ENCODE peak calls at places on chromosome 16, in four cellular contexts. U, O, G and A are unnamed samples. For H3K4me1, the result is how much of the 10 kb centered on the place peaks cover.

GRCh38 chr16:75733305-75734141 is 7.2 kb upstream of the CPHXL start:
- DNase-seq in U (no peak), O (no peak), G (peak), A (peak)

GRCh38 chr16:27426423-27427408 is 24.7 kb downstream of the IL21R start:
- DNase-seq in U (no peak), O (peak), G (peak), A (peak)

GRCh38 chr16:86664518-86665318 is 86.4 kb downstream of the FOXL1 start:
- DNase-seq in U (no peak), O (peak), G (no peak), A (peak)

GRCh38 chr16:19088341-19088916 is 21.0 kb downstream of the COQ7 start:
- DNase-seq in U (no peak), O (no peak), G (no peak), A (no peak)

GRCh38 chr16:66431760-66432159 is 4.7 kb downstream of the BEAN1 start:
- DNase-seq in U (no peak), O (no peak), G (no peak), A (no peak)

GRCh38 chr16:88424536-88425230 is 28.4 kb upstream of the ZFPM1 start:
- DNase-seq in U (no peak), O (no peak), G (no peak), A (no peak)

GRCh38 chr16:12426122-12426521 is 377.6 kb downstream of the CPPED1 start:
- DNase-seq in U (no peak), O (no peak), G (no peak), A (no peak)

GRCh38 chr16:57823836-57824235 is 21.5 kb upstream of the KIFC3 start:
- DNase-seq in U (peak), O (no peak), G (no peak), A (no peak)

GRCh38 chr16:25051446-25052160 is 36.4 kb upstream of the ARHGAP17 start:
- DNase-seq in U (no peak), O (no peak), G (no peak), A (peak)

GRCh38 chr16:81143921-81144471 is 47.8 kb upstream of the GCSH start:
- DNase-seq in U (no peak), O (peak), G (no peak), A (no peak)

GRCh38 chr16:9186061-9186460 is 94.6 kb downstream of the HAPSTR1 start:
- DNase-seq in U (no peak), O (no peak), G (no peak), A (no peak)

GRCh38 chr16:88299751-88300462 is 82.9 kb upstream of the ZNF469 start:
- DNase-seq in U (peak), O (no peak), G (no peak), A (no peak)

GRCh38 chr16:58426960-58427359 is 34.7 kb downstream of the GINS3 start:
- DNase-seq in U (no peak), O (no peak), G (no peak), A (no peak)

GRCh38 chr16:85984947-85985451 is 86.0 kb downstream of the IRF8 start:
- DNase-seq in U (no peak), O (no peak), G (peak), A (peak)

GRCh38 chr16:85699628-85700027 is 10.9 kb upstream of the GINS2 start:
- DNase-seq in U (no peak), O (no peak), G (peak), A (no peak)

GRCh38 chr16:72992142-72992601 is 55.8 kb downstream of the ZFHX3 start:
- DNase-seq in U (no peak), O (no peak), G (no peak), A (no peak)

GRCh38 chr16:11781773-11782172 is 15.3 kb downstream of the ZC3H7A start:
- DNase-seq in U (no peak), O (no peak), G (no peak), A (no peak)

GRCh38 chr16:138049-138417 is 440 bp downstream of the NPRL3 start:
- DNase-seq in U (peak), O (no peak), G (no peak), A (no peak)

GRCh38 chr16:66342294-66342900 is 24.1 kb upstream of the CDH5 start:
- DNase-seq in U (no peak), O (peak), G (no peak), A (no peak)

DNA sequence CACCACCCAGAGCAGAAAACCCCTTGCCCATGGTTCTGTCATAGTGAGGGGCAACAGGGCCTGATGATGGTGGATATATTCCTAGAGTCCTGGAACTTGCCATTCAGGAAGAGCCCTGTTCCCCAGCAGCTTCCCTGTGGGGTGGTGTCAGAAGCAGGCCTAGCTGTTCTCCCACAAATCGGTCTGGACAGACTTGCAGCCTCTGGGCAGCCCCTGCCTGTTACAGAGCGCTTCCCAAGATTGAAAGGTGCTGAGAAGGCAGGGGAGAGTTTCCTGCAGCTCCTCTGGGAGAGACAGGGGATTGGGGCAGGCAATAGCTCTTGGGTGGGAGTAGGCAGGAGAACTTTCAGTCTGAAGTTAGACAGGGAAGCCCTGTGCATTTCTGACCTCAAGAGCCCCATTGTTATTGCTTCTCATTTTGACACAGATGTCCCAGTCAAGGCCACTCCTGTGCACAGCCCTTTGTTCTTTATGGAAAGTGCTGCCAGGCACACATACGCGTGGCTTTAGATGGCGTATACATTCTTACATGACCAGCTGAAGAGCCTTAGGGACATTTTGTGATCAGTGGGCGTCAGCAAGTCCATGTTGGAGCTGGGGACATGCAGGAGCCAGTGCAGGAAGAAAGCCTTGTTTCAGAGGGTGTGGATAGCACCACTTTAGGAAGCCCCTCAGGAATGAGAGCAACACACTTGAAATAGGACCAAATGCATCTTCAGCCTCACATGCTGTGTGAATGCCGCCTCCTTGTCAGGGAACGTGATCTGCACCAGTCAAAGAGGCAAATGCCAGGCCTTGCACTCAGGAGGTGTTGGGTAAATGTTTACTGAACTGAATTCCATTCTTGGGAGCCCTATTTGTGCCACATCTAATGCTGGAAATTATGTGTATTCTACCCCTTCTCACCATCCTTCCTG is 67.5 kb downstream of the GNAO1 start:
- DNase-seq in U (no peak), O (peak), G (no peak), A (no peak)
- H3K4me1 ChIP-seq in U (under half), O (under half), G (half or more), A (under half)

DNA sequence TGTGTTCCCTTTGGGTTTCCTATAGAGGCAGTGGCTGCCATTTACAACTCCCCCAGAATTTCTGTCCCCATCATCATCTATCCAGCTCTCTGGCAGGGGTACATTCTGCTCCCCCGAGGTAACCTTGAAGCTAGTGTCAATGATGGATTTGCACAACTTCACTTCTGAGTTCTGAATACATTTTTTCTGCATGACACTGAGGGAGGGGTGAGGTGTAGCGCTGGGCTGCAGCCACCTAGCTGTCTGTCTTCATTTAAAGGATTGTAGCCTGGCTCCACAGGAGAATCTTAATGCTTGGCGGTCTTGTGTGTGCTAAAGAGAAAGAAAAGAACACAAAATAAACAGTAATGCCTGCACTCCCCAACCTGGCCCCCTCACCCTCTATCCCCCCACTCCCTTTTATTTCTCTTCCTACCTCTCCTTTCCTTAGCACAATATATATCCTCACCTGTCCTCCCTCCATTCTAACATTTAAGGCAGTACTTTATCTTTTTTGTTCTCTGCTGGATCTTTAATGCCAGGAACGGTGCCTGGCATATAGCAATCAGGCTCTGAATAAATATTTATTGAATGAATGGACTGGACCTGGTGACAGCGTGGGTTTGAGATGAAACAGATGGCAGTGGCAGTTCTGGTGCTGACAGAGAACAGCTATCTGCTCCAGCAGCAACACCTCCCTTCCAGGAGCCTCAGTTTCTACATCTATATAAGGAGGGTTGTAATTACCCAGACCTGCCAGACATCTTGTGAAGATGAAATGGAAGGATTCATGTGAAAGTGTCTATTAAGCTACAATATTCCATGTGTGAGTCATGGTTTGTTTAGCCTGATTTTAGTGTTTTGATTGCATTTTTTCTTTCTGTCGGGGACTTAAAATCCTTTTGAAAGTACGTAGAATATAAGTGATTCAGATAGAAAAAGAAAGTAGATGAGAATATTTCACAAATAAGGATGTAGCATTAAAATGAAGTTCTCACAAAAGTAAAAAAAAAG is 163.6 kb upstream of the CDH11 start:
- DNase-seq in U (no peak), O (no peak), G (no peak), A (no peak)
- H3K4me1 ChIP-seq in U (under half), O (under half), G (under half), A (under half)

GRCh38 chr16:21628196-21628726 is 24.1 kb downstream of the IGSF6 start:
- DNase-seq in U (no peak), O (peak), G (no peak), A (no peak)

GRCh38 chr16:21628772-21629171 is 23.6 kb downstream of the IGSF6 start:
- DNase-seq in U (no peak), O (no peak), G (no peak), A (no peak)

GRCh38 chr16:21622545-21622944 is 23.2 kb downstream of the METTL9 start:
- DNase-seq in U (no peak), O (no peak), G (no peak), A (no peak)

GRCh38 chr16:21625026-21625425 is 25.6 kb downstream of the METTL9 start:
- DNase-seq in U (no peak), O (no peak), G (no peak), A (no peak)

GRCh38 chr16:21626659-21627277 is 25.6 kb downstream of the IGSF6 start:
- DNase-seq in U (no peak), O (peak), G (no peak), A (peak)
- H3K4me1 ChIP-seq in U (under half), O (under half), G (under half), A (under half)

GRCh38 chr16:56652600-56652999 is 914 bp downstream of the MT1B start:
- DNase-seq in U (no peak), O (no peak), G (no peak), A (no peak)
- H3K4me1 ChIP-seq in U (under half), O (under half), G (under half), A (under half)

DNA sequence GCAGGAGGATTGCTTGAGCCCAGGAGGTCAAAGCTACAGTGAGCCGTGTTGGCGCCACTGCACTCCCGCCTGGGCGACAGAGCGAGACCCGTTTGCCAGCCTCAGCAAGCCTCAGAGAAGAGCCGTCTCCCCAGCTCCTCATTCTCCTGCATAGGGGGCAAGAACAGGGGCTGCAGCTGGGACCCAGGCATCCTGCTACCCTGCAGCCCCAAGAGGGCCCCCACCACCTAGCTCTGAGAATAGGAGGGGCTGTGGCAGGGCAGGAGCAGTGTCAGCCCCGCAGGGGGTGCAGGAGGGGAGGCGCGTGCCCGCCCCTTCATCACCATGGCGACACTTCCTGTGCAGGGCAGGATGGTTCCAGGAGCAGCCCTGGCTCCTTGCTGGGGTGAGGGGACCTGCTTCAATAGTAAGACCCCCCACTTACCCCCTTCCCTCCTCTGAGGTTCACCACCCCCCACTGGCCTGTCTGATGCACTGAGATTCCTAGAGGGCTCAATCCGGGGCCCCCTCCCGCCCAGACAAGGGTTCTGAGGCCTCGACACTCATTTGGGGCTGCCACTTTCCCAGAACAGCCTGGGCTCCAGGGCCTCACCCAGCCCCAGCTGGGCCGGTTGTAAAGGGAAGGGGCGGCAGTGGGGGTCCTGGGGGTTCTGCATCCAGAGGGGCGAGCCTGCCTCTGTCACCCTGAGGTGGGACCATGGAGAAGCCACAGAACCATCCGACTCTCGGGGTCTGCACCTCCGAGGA is 20.2 kb downstream of the VASN start:
- DNase-seq in U (no peak), O (no peak), G (no peak), A (no peak)
- H3K4me1 ChIP-seq in U (under half), O (under half), G (under half), A (under half)

GRCh38 chr16:71917900-71918299 is 22.6 kb downstream of the IST1 start:
- DNase-seq in U (no peak), O (no peak), G (no peak), A (no peak)
- H3K4me1 ChIP-seq in U (under half), O (under half), G (under half), A (under half)

GRCh38 chr16:67463691-67464090 is 17.3 kb downstream of the ATP6V0D1 start:
- DNase-seq in U (peak), O (no peak), G (no peak), A (no peak)

GRCh38 chr16:67461600-67462278 is 19.2 kb downstream of the ATP6V0D1 start:
- DNase-seq in U (no peak), O (no peak), G (no peak), A (peak)

GRCh38 chr16:67464565-67464964 is 16.4 kb downstream of the ATP6V0D1 start:
- DNase-seq in U (no peak), O (no peak), G (no peak), A (no peak)

GRCh38 chr16:67462279-67462655 is 18.7 kb downstream of the ATP6V0D1 start:
- DNase-seq in U (no peak), O (no peak), G (no peak), A (no peak)

GRCh38 chr16:67463059-67463458 is 17.9 kb downstream of the ATP6V0D1 start:
- DNase-seq in U (no peak), O (no peak), G (no peak), A (peak)
- H3K4me1 ChIP-seq in U (half or more), O (under half), G (half or more), A (under half)